ENCODE peak calls at places on chromosome 3, in six cellular contexts. T is endothelial cell, X is esophagus muscularis mucosa, C is neural crest cell, R is progenitor cell of endocrine pancreas, D is fibroblast of pulmonary artery. E is an unnamed sample.

GRCh38 chr3:95894820-95895219 is 919.6 kb upstream of the EPHA6 start:
- DNase-seq in R (no peak), C (no peak), T (no peak), X (no peak), D (no peak), E (no peak)

GRCh38 chr3:30135190-30135589 is 471.2 kb upstream of the TGFBR2 start:
- DNase-seq in X (no peak), T (no peak), R (no peak), D (peak; percentile 29), C (no peak), E (no peak)

GRCh38 chr3:132267594-132267993 is 49.6 kb upstream of the ACP3 start:
- DNase-seq in C (no peak), D (no peak), X (no peak), T (no peak), R (no peak), E (no peak)

GRCh38 chr3:194685050-194685722 is 497 bp upstream of the FAM43A start:
- DNase-seq in R (no peak), D (no peak), C (no peak), T (no peak), X (no peak), E (no peak)

GRCh38 chr3:104396974-104397669 is 969.6 kb upstream of the ALCAM start:
- DNase-seq in T (no peak), R (no peak), X (no peak), C (no peak), D (peak; percentile 21), E (no peak)

GRCh38 chr3:30548605-30549004 is 57.8 kb upstream of the TGFBR2 start:
- DNase-seq in R (no peak), X (no peak), C (peak; percentile 10), D (no peak), T (peak; percentile 7), E (peak; percentile 2)

GRCh38 chr3:105409364-105409763 is 42.7 kb downstream of the ALCAM start:
- DNase-seq in X (no peak), D (no peak), C (no peak), T (no peak), R (no peak), E (no peak)

GRCh38 chr3:14946749-14947104 is 656 bp upstream of the NR2C2 start:
- DNase-seq in X (no peak), C (no peak), D (peak; percentile 20), R (no peak), T (no peak), E (no peak)

GRCh38 chr3:78204977-78205376 is 1165.1 kb downstream of the ROBO2 start:
- DNase-seq in X (no peak), C (no peak), R (no peak), T (no peak), D (peak; percentile 67), E (peak; percentile 34)

GRCh38 chr3:60147249-60147648 is 1097.4 kb upstream of the CFAP20DC start:
- DNase-seq in X (no peak), D (no peak), R (no peak), T (no peak), C (no peak), E (no peak)

GRCh38 chr3:46646700-46647099 is 34.4 kb downstream of the FAM240A start:
- DNase-seq in X (no peak), T (no peak), R (no peak), D (no peak), C (no peak), E (no peak)

GRCh38 chr3:168959731-168960130 is 703.8 kb downstream of the MECOM start:
- DNase-seq in T (no peak), D (no peak), R (no peak), X (no peak), C (no peak), E (no peak)

GRCh38 chr3:17638351-17638750 is 104.1 kb downstream of the TBC1D5 start:
- DNase-seq in R (no peak), D (peak; percentile 51), X (no peak), C (no peak), T (no peak), E (no peak)

GRCh38 chr3:155890671-155891190 is 20.3 kb downstream of the GMPS start:
- DNase-seq in R (no peak), T (no peak), D (peak; percentile 77), C (no peak), X (no peak), E (no peak)

GRCh38 chr3:89740881-89741177 is 633.4 kb downstream of the EPHA3 start:
- DNase-seq in R (no peak), T (no peak), C (no peak), D (no peak), X (no peak), E (no peak)

GRCh38 chr3:116201032-116201690 is 244.1 kb downstream of the LSAMP start:
- DNase-seq in D (no peak), T (no peak), R (no peak), X (no peak), C (no peak), E (no peak)

GRCh38 chr3:187976361-187976900 is 177.5 kb upstream of the LPP start:
- DNase-seq in T (no peak), C (no peak), R (no peak), X (no peak), D (no peak), E (no peak)

GRCh38 chr3:81173514-81173913 is 587.9 kb downstream of the GBE1 start:
- DNase-seq in X (no peak), D (peak; percentile 11), R (no peak), T (peak; percentile 18), C (no peak), E (no peak)
- TF ChIP-seq CTCF in X (no peak), D (peak; percentile 29), R (peak; percentile 49), T (peak; percentile 49), C (peak; percentile 46), E (peak; percentile 45)

GRCh38 chr3:190159902-190160435 is 39.3 kb upstream of the P3H2 start:
- DNase-seq in D (no peak), X (no peak), R (no peak), T (no peak), C (no peak), E (no peak)
- TF ChIP-seq CTCF in D (no peak), X (no peak), R (no peak), T (no peak), C (no peak), E (no peak)

DNA sequence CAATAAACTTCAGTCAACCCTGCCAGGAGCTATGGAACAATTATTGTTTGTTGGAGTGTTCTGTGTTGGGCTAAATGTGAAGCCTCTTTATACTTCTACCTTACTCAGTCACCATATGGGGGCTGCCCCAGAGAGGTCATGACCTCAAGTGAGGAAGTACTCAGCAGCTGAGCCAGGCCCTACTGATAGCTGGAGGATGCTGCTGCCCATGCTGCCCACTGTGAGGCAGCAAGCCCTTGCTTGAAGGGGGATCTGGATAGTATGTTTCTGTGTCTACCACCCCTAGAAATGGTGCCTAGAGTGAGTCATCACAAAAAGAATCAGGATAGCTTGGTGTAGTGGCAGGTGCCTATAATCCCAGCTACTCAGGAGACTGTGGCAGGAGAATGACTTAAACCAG is 4.5 kb upstream of the RPL24 start:
- DNase-seq in T (no peak), C (no peak), D (no peak), R (no peak), X (no peak), E (no peak)
- TF ChIP-seq CTCF in T (no peak), C (no peak), D (no peak), R (no peak), X (no peak), E (no peak)

GRCh38 chr3:170357176-170357919 is at the start of gene SKIL:
- DNase-seq in D (peak; percentile 98), X (peak; percentile 99), C (peak; percentile 85), T (peak; percentile 95), R (peak; percentile 91), E (peak; percentile 97)
- TF ChIP-seq CTCF in D (no peak), X (no peak), C (peak; percentile 14), T (no peak), R (peak; percentile 39), E (no peak)

GRCh38 chr3:101244212-101244575 is 76.2 kb downstream of the IMPG2 start:
- DNase-seq in X (no peak), R (no peak), T (no peak), D (no peak), C (no peak), E (no peak)
- TF ChIP-seq CTCF in X (no peak), R (no peak), T (no peak), D (no peak), C (no peak), E (no peak)

GRCh38 chr3:125194849-125195601 is 17.5 kb downstream of the SLC12A8 start:
- DNase-seq in R (no peak), C (no peak), T (no peak), D (peak; percentile 36), X (no peak), E (no peak)
- TF ChIP-seq CTCF in R (no peak), C (no peak), T (no peak), D (peak; percentile 3), X (no peak), E (no peak)

GRCh38 chr3:12454076-12454807 is 30.0 kb upstream of the TSEN2 start:
- DNase-seq in D (no peak), X (no peak), T (no peak), C (no peak), R (no peak), E (no peak)
- TF ChIP-seq CTCF in D (no peak), X (no peak), T (no peak), C (no peak), R (no peak), E (no peak)

GRCh38 chr3:10474847-10475246 is 30.5 kb downstream of the ATP2B2 start:
- DNase-seq in D (no peak), T (no peak), C (no peak), X (no peak), R (no peak), E (no peak)
- TF ChIP-seq CTCF in D (no peak), T (no peak), C (no peak), X (no peak), R (no peak), E (no peak)

E was measured in nephron progenitor cell.